ENCODE peak calls at places on chromosomes 5 and 9, in four cellular contexts. One of them, this sample, is unnamed.

GRCh38 chr5:150358261-150359095 is 981 bp downstream of the TCOF1 start:
- DNase-seq in SK-N-SH: no peak
- DNase-seq in HepG2: peak
- DNase-seq in A549: peak
- DNase-seq in this sample: no peak

GRCh38 chr9:116280529-116280928 is 126.9 kb downstream of the PAPPA start:
- DNase-seq in SK-N-SH: no peak
- DNase-seq in HepG2: no peak
- DNase-seq in A549: no peak
- DNase-seq in this sample: no peak

GRCh38 chr5:15683332-15683731 is 183.4 kb downstream of the FBXL7 start:
- DNase-seq in SK-N-SH: no peak
- DNase-seq in HepG2: peak
- DNase-seq in A549: peak
- DNase-seq in this sample: no peak

GRCh38 chr9:116005267-116005666 is 148.3 kb upstream of the PAPPA start:
- DNase-seq in SK-N-SH: peak
- DNase-seq in HepG2: no peak
- DNase-seq in A549: no peak
- DNase-seq in this sample: no peak

GRCh38 chr9:77015291-77016048 is 4.0 kb upstream of the FOXB2 start:
- DNase-seq in SK-N-SH: peak
- DNase-seq in HepG2: no peak
- DNase-seq in A549: no peak
- DNase-seq in this sample: no peak

GRCh38 chr9:128142061-128142460 is 7.2 kb upstream of the LCN2 start:
- DNase-seq in SK-N-SH: no peak
- DNase-seq in HepG2: no peak
- DNase-seq in A549: no peak
- DNase-seq in this sample: no peak

GRCh38 chr5:167934561-167934971 is 356.9 kb upstream of the WWC1 start:
- DNase-seq in SK-N-SH: no peak
- DNase-seq in HepG2: no peak
- DNase-seq in A549: no peak
- DNase-seq in this sample: no peak

GRCh38 chr9:101708855-101709254 is 29.6 kb downstream of the GRIN3A start:
- DNase-seq in SK-N-SH: no peak
- DNase-seq in HepG2: no peak
- DNase-seq in A549: no peak
- DNase-seq in this sample: no peak

GRCh38 chr5:35518104-35518503 is 99.6 kb upstream of the SPEF2 start:
- DNase-seq in SK-N-SH: no peak
- DNase-seq in HepG2: no peak
- DNase-seq in A549: no peak
- DNase-seq in this sample: peak

GRCh38 chr9:121362813-121363585 is 7.1 kb downstream of the STOM start:
- DNase-seq in SK-N-SH: no peak
- DNase-seq in HepG2: no peak
- DNase-seq in A549: peak
- DNase-seq in this sample: no peak

GRCh38 chr5:104178066-104178465 is 615.5 kb upstream of the NUDT12 start:
- DNase-seq in SK-N-SH: no peak
- DNase-seq in HepG2: no peak
- DNase-seq in A549: no peak
- DNase-seq in this sample: no peak

GRCh38 chr5:179214678-179215077 is 130.6 kb downstream of the ADAMTS2 start:
- DNase-seq in SK-N-SH: no peak
- DNase-seq in HepG2: no peak
- DNase-seq in A549: no peak
- DNase-seq in this sample: no peak

GRCh38 chr5:63962345-63962744 is at the start of gene HTR1A:
- DNase-seq in SK-N-SH: no peak
- DNase-seq in HepG2: no peak
- DNase-seq in A549: no peak
- DNase-seq in this sample: no peak

GRCh38 chr5:54066433-54066832 is 243.9 kb downstream of the ARL15 start:
- DNase-seq in SK-N-SH: no peak
- DNase-seq in HepG2: no peak
- DNase-seq in A549: peak
- DNase-seq in this sample: no peak

GRCh38 chr5:141618030-141618803 is 583 bp downstream of the DIAPH1 start:
- DNase-seq in SK-N-SH: peak
- DNase-seq in HepG2: peak
- DNase-seq in A549: peak
- DNase-seq in this sample: no peak

GRCh38 chr9:89172398-89172797 is 6.2 kb downstream of the SHC3 start:
- DNase-seq in SK-N-SH: no peak
- DNase-seq in HepG2: no peak
- DNase-seq in A549: no peak
- DNase-seq in this sample: no peak

GRCh38 chr9:98230789-98231188 is 24.7 kb downstream of the TBC1D2 start:
- DNase-seq in SK-N-SH: no peak
- DNase-seq in HepG2: no peak
- DNase-seq in A549: no peak
- DNase-seq in this sample: peak

GRCh38 chr9:16626577-16627130 is 243.8 kb downstream of the BNC2 start:
- DNase-seq in SK-N-SH: no peak
- DNase-seq in HepG2: no peak
- DNase-seq in A549: peak
- DNase-seq in this sample: no peak

GRCh38 chr9:16521868-16522381 is 348.5 kb downstream of the BNC2 start:
- DNase-seq in SK-N-SH: peak
- DNase-seq in HepG2: no peak
- DNase-seq in A549: no peak
- DNase-seq in this sample: no peak

DNA sequence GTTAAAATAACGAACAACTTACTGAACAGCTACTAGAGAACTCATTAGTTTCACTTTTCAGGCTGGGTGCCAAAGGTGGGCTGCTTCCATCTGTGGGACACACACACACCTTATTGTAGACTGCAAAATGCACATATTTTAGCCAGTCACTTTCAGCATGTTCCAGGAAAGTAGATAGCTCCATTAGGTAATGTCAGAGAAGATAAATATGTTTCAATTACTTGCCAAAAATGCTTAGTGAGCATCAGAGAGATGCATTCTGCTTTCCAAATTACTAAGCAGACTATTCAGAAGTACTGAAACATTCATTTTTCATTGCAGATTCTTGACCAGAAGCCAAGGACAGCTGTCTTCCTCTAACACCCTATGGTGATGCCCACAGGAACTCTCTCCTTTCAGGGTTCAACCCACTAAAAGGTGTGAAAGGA is 56.2 kb upstream of the APC start:
- DNase-seq in SK-N-SH: no peak
- DNase-seq in HepG2: no peak
- DNase-seq in A549: no peak
- DNase-seq in this sample: peak
- TF ChIP-seq PBX3 in SK-N-SH: peak
- TF ChIP-seq PBX3 in HepG2: no peak
- TF ChIP-seq PBX3 in A549: no peak
- TF ChIP-seq PBX3 in this sample: no peak

GRCh38 chr5:158013939-158014338 is 155.0 kb upstream of the CLINT1 start:
- DNase-seq in SK-N-SH: no peak
- DNase-seq in HepG2: peak
- DNase-seq in A549: peak
- DNase-seq in this sample: no peak
- TF ChIP-seq PBX3 in SK-N-SH: no peak
- TF ChIP-seq PBX3 in HepG2: no peak
- TF ChIP-seq PBX3 in A549: no peak
- TF ChIP-seq PBX3 in this sample: no peak

DNA sequence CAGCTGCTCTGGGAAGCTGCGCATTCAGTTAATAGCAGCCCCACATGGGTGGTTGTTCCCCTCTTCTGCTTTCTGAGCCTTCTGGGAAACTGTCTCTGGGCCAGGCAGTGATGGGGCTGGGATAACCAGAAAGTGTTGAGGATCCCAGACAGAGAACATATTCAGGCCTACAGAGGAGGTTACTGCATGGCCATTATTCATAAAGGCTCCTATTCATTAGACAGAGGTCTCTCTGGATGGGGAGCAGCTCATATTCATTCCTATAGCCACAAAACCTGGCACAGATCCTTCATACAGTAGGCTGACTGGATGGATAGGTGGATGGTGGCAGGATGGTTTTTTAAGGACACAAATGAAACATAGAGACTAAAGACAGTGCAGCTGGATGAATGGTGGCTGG is 76.3 kb downstream of the HSPA4 start:
- DNase-seq in SK-N-SH: no peak
- DNase-seq in HepG2: no peak
- DNase-seq in A549: no peak
- DNase-seq in this sample: no peak
- TF ChIP-seq PBX3 in SK-N-SH: no peak
- TF ChIP-seq PBX3 in HepG2: no peak
- TF ChIP-seq PBX3 in A549: no peak
- TF ChIP-seq PBX3 in this sample: no peak

GRCh38 chr5:93586948-93587918 is 4.2 kb downstream of the NR2F1 start:
- DNase-seq in SK-N-SH: peak
- DNase-seq in HepG2: no peak
- DNase-seq in A549: no peak
- DNase-seq in this sample: no peak
- TF ChIP-seq PBX3 in SK-N-SH: no peak
- TF ChIP-seq PBX3 in HepG2: no peak
- TF ChIP-seq PBX3 in A549: no peak
- TF ChIP-seq PBX3 in this sample: no peak

GRCh38 chr5:4879693-4880303 is 260.3 kb upstream of the ADAMTS16 start:
- DNase-seq in SK-N-SH: peak
- DNase-seq in HepG2: peak
- DNase-seq in A549: peak
- DNase-seq in this sample: no peak
- TF ChIP-seq PBX3 in SK-N-SH: no peak
- TF ChIP-seq PBX3 in HepG2: no peak
- TF ChIP-seq PBX3 in A549: no peak
- TF ChIP-seq PBX3 in this sample: no peak

DNA sequence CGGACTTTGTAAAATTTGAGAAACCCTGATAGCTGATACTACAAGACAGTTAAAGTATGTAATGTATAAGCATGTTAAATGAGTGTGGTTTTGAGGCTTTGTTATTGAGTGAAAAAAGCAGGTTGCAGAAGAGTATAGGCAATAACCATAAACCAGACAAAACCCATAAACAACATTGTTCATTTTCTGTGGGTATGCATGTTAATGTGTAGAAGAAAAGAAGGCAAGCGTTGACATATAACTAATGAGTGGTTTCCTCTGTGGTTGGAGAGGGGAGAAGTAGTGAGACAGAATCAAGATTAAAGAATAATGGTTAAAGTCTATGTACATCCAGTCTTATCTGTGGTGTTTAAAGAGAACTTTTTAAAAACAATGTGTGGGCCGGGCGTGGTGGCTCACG is 26.2 kb downstream of the RAD23B start:
- DNase-seq in SK-N-SH: no peak
- DNase-seq in HepG2: no peak
- DNase-seq in A549: no peak
- DNase-seq in this sample: peak
- TF ChIP-seq PBX3 in SK-N-SH: no peak
- TF ChIP-seq PBX3 in HepG2: no peak
- TF ChIP-seq PBX3 in A549: no peak
- TF ChIP-seq PBX3 in this sample: peak

DNA sequence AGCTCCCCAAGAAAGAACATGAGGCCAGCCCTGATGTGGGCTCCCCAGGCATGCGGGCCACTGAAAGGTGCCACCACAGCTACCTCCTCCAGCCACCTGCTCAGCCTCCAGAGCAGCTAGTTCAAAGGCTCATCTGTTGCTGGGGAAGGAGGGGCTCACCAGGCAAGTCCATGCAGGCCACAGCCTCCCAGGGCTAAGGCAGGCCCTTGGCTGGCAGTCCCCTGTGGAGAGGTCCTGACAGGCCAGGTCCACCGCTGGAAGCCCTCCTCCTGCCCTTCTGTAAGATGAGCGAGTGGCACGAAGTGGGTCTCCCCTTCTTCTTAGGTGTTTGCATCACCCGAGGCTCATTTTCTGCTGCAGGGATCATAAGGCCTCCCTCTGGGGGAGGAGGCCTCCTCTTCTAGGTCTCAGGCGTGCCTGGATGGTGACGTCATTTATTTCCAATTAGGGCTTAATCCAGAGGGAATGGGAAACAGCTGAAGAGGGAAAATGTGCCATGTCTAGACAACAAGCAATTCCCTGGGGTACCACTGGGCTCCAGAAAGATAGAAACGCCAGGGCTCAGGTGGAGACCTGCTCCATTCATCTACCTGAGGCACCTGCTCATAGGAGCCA is 91.6 kb downstream of the CFAP90 start:
- DNase-seq in SK-N-SH: no peak
- DNase-seq in HepG2: no peak
- DNase-seq in A549: no peak
- DNase-seq in this sample: no peak
- TF ChIP-seq PBX3 in SK-N-SH: no peak
- TF ChIP-seq PBX3 in HepG2: no peak
- TF ChIP-seq PBX3 in A549: no peak
- TF ChIP-seq PBX3 in this sample: no peak

GRCh38 chr9:85964949-85965348 is 24.0 kb downstream of the NAA35 start:
- DNase-seq in SK-N-SH: no peak
- DNase-seq in HepG2: no peak
- DNase-seq in A549: no peak
- DNase-seq in this sample: no peak

GRCh38 chr9:85959955-85960354 is 19.0 kb downstream of the NAA35 start:
- DNase-seq in SK-N-SH: no peak
- DNase-seq in HepG2: no peak
- DNase-seq in A549: no peak
- DNase-seq in this sample: no peak

GRCh38 chr9:85964526-85964925 is 23.6 kb downstream of the NAA35 start:
- DNase-seq in SK-N-SH: no peak
- DNase-seq in HepG2: no peak
- DNase-seq in A549: no peak
- DNase-seq in this sample: no peak

GRCh38 chr9:85960688-85961093 is 19.7 kb downstream of the NAA35 start:
- DNase-seq in SK-N-SH: no peak
- DNase-seq in HepG2: no peak
- DNase-seq in A549: no peak
- DNase-seq in this sample: no peak
- TF ChIP-seq PBX3 in SK-N-SH: no peak
- TF ChIP-seq PBX3 in HepG2: no peak
- TF ChIP-seq PBX3 in A549: no peak
- TF ChIP-seq PBX3 in this sample: no peak

This sample was measured in GM12878.